ENCODE peak calls at places on chromosomes 7 and 10, in eight cellular contexts. One of them, this sample, is unnamed. For H3K4me1, the result is how much of the 10 kb centered on the place peaks cover.

GRCh38 chr7:143049380-143049779 is 2.8 kb upstream of the OR6V1 start:
- DNase-seq in hepatocyte: no peak
- DNase-seq in uterus: no peak
- DNase-seq in spleen: no peak
- DNase-seq in transverse colon: no peak
- DNase-seq in BE2C: no peak
- DNase-seq in DND-41: no peak
- DNase-seq in ovary: no peak
- DNase-seq in this sample: no peak

GRCh38 chr10:125984346-125984745 is 88.0 kb downstream of the FANK1 start:
- DNase-seq in DND-41: no peak
- DNase-seq in transverse colon: no peak
- DNase-seq in uterus: no peak
- DNase-seq in ovary: no peak
- DNase-seq in BE2C: no peak
- DNase-seq in hepatocyte: no peak
- DNase-seq in spleen: no peak
- DNase-seq in this sample: no peak

GRCh38 chr10:8338177-8338766 is 283.8 kb downstream of the GATA3 start:
- DNase-seq in BE2C: no peak
- DNase-seq in uterus: no peak
- DNase-seq in DND-41: no peak
- DNase-seq in hepatocyte: no peak
- DNase-seq in transverse colon: no peak
- DNase-seq in ovary: no peak
- DNase-seq in spleen: no peak
- DNase-seq in this sample: no peak

GRCh38 chr10:28072573-28072972 is 73.7 kb upstream of the ODAD2 start:
- DNase-seq in uterus: no peak
- DNase-seq in ovary: no peak
- DNase-seq in spleen: no peak
- DNase-seq in BE2C: no peak
- DNase-seq in DND-41: no peak
- DNase-seq in transverse colon: no peak
- DNase-seq in hepatocyte: no peak
- DNase-seq in this sample: no peak

GRCh38 chr10:1411451-1411850 is 325.9 kb downstream of the ADARB2 start:
- DNase-seq in uterus: no peak
- DNase-seq in spleen: peak
- DNase-seq in BE2C: no peak
- DNase-seq in transverse colon: no peak
- DNase-seq in DND-41: peak
- DNase-seq in ovary: no peak
- DNase-seq in hepatocyte: no peak
- DNase-seq in this sample: no peak

GRCh38 chr7:140478361-140479061 is 794 bp downstream of the MKRN1 start:
- DNase-seq in uterus: peak
- DNase-seq in spleen: no peak
- DNase-seq in ovary: peak
- DNase-seq in hepatocyte: peak
- DNase-seq in transverse colon: peak
- DNase-seq in BE2C: no peak
- DNase-seq in DND-41: peak
- DNase-seq in this sample: peak

GRCh38 chr10:115417585-115418265 is 324.6 kb downstream of the ATRNL1 start:
- DNase-seq in uterus: no peak
- DNase-seq in ovary: no peak
- DNase-seq in transverse colon: peak
- DNase-seq in spleen: no peak
- DNase-seq in hepatocyte: peak
- DNase-seq in DND-41: peak
- DNase-seq in BE2C: peak
- DNase-seq in this sample: no peak

GRCh38 chr10:57964371-57964770 is 303.3 kb downstream of the IPMK start:
- DNase-seq in transverse colon: no peak
- DNase-seq in ovary: no peak
- DNase-seq in hepatocyte: no peak
- DNase-seq in BE2C: no peak
- DNase-seq in DND-41: no peak
- DNase-seq in uterus: no peak
- DNase-seq in spleen: no peak
- DNase-seq in this sample: no peak

GRCh38 chr7:7122701-7123281 is 59.6 kb upstream of the C1GALT1 start:
- DNase-seq in hepatocyte: no peak
- DNase-seq in transverse colon: no peak
- DNase-seq in ovary: no peak
- DNase-seq in DND-41: no peak
- DNase-seq in spleen: no peak
- DNase-seq in uterus: no peak
- DNase-seq in BE2C: no peak
- DNase-seq in this sample: no peak

GRCh38 chr7:158655931-158656441 is 48.6 kb downstream of the NCAPG2 start:
- DNase-seq in spleen: no peak
- DNase-seq in DND-41: no peak
- DNase-seq in ovary: no peak
- DNase-seq in BE2C: no peak
- DNase-seq in uterus: no peak
- DNase-seq in hepatocyte: no peak
- DNase-seq in transverse colon: no peak
- DNase-seq in this sample: no peak

GRCh38 chr10:52215745-52216361 is 98.2 kb upstream of the DKK1 start:
- DNase-seq in ovary: no peak
- DNase-seq in transverse colon: peak
- DNase-seq in BE2C: peak
- DNase-seq in uterus: peak
- DNase-seq in hepatocyte: peak
- DNase-seq in spleen: no peak
- DNase-seq in DND-41: peak
- DNase-seq in this sample: peak

GRCh38 chr10:62467509-62467908 is 93.3 kb downstream of the ZNF365 start:
- DNase-seq in uterus: no peak
- DNase-seq in DND-41: no peak
- DNase-seq in ovary: no peak
- DNase-seq in BE2C: no peak
- DNase-seq in transverse colon: no peak
- DNase-seq in spleen: no peak
- DNase-seq in hepatocyte: no peak
- DNase-seq in this sample: no peak

GRCh38 chr10:70974351-70974901 is 86.1 kb upstream of the PCBD1 start:
- DNase-seq in uterus: no peak
- DNase-seq in spleen: peak
- DNase-seq in transverse colon: no peak
- DNase-seq in hepatocyte: peak
- DNase-seq in DND-41: peak
- DNase-seq in ovary: no peak
- DNase-seq in BE2C: peak
- DNase-seq in this sample: no peak

GRCh38 chr7:80151274-80151665 is 16.6 kb downstream of the GNAI1 start:
- DNase-seq in spleen: no peak
- DNase-seq in hepatocyte: no peak
- DNase-seq in DND-41: no peak
- DNase-seq in BE2C: no peak
- DNase-seq in ovary: no peak
- DNase-seq in transverse colon: no peak
- DNase-seq in uterus: no peak
- DNase-seq in this sample: no peak

GRCh38 chr10:110074986-110075664 is 67.3 kb downstream of the ADD3 start:
- DNase-seq in spleen: no peak
- DNase-seq in hepatocyte: no peak
- DNase-seq in BE2C: no peak
- DNase-seq in transverse colon: no peak
- DNase-seq in DND-41: no peak
- DNase-seq in ovary: no peak
- DNase-seq in uterus: no peak
- DNase-seq in this sample: no peak

GRCh38 chr10:112951349-112952281 is 1.6 kb downstream of the TCF7L2 start:
- DNase-seq in ovary: peak
- DNase-seq in hepatocyte: peak
- DNase-seq in spleen: peak
- DNase-seq in uterus: peak
- DNase-seq in BE2C: peak
- DNase-seq in DND-41: peak
- DNase-seq in transverse colon: peak
- DNase-seq in this sample: peak

GRCh38 chr7:34320412-34320811 is 337.6 kb upstream of the NPSR1 start:
- DNase-seq in transverse colon: no peak
- DNase-seq in ovary: no peak
- DNase-seq in spleen: no peak
- DNase-seq in hepatocyte: peak
- DNase-seq in uterus: no peak
- DNase-seq in DND-41: no peak
- DNase-seq in BE2C: no peak
- DNase-seq in this sample: no peak

GRCh38 chr7:5349005-5349380 is 66.2 kb downstream of the SLC29A4 start:
- DNase-seq in transverse colon: no peak
- DNase-seq in uterus: no peak
- DNase-seq in hepatocyte: no peak
- DNase-seq in spleen: no peak
- DNase-seq in BE2C: no peak
- DNase-seq in ovary: no peak
- DNase-seq in DND-41: no peak
- DNase-seq in this sample: no peak

GRCh38 chr10:57014758-57015157 is 653.7 kb upstream of the ZWINT start:
- DNase-seq in ovary: no peak
- DNase-seq in hepatocyte: no peak
- DNase-seq in uterus: no peak
- DNase-seq in spleen: no peak
- DNase-seq in transverse colon: no peak
- DNase-seq in BE2C: no peak
- DNase-seq in DND-41: no peak
- DNase-seq in this sample: no peak

GRCh38 chr10:535051-535450 is 154.4 kb downstream of the DIP2C start:
- DNase-seq in uterus: peak
- DNase-seq in spleen: peak
- DNase-seq in ovary: peak
- DNase-seq in DND-41: no peak
- DNase-seq in hepatocyte: no peak
- DNase-seq in BE2C: no peak
- DNase-seq in transverse colon: no peak
- DNase-seq in this sample: no peak

GRCh38 chr10:114694062-114694461 is 36.0 kb upstream of the ABLIM1 start:
- DNase-seq in ovary: no peak
- DNase-seq in hepatocyte: no peak
- DNase-seq in DND-41: no peak
- DNase-seq in uterus: no peak
- DNase-seq in transverse colon: no peak
- DNase-seq in BE2C: no peak
- DNase-seq in spleen: no peak
- DNase-seq in this sample: no peak

GRCh38 chr10:107701947-107702346 is 537.4 kb upstream of the SORCS1 start:
- DNase-seq in hepatocyte: no peak
- DNase-seq in uterus: no peak
- DNase-seq in transverse colon: no peak
- DNase-seq in BE2C: no peak
- DNase-seq in ovary: no peak
- DNase-seq in spleen: no peak
- DNase-seq in DND-41: no peak
- DNase-seq in this sample: no peak

GRCh38 chr10:34206602-34207268 is 608.4 kb downstream of the PARD3 start:
- DNase-seq in uterus: no peak
- DNase-seq in spleen: no peak
- DNase-seq in ovary: no peak
- DNase-seq in DND-41: no peak
- DNase-seq in hepatocyte: no peak
- DNase-seq in BE2C: no peak
- DNase-seq in transverse colon: peak
- DNase-seq in this sample: no peak

GRCh38 chr10:124074471-124075109 is 18.8 kb downstream of the CHST15 start:
- DNase-seq in transverse colon: peak
- DNase-seq in hepatocyte: no peak
- DNase-seq in BE2C: no peak
- DNase-seq in uterus: no peak
- DNase-seq in ovary: no peak
- DNase-seq in spleen: peak
- DNase-seq in DND-41: peak
- DNase-seq in this sample: no peak
- H3K4me3 ChIP-seq in transverse colon: no peak
- H3K4me3 ChIP-seq in hepatocyte: no peak
- H3K4me3 ChIP-seq in BE2C: no peak
- H3K4me3 ChIP-seq in uterus: no peak
- H3K4me3 ChIP-seq in ovary: no peak
- H3K4me3 ChIP-seq in spleen: peak
- H3K4me3 ChIP-seq in DND-41: no peak
- H3K4me3 ChIP-seq in this sample: no peak

GRCh38 chr10:44847110-44847509 is 64.0 kb upstream of the TMEM72 start:
- DNase-seq in spleen: no peak
- DNase-seq in ovary: no peak
- DNase-seq in transverse colon: no peak
- DNase-seq in hepatocyte: no peak
- DNase-seq in DND-41: no peak
- DNase-seq in uterus: no peak
- DNase-seq in BE2C: no peak
- DNase-seq in this sample: no peak
- TF ChIP-seq CTCF in spleen: no peak
- TF ChIP-seq CTCF in ovary: no peak
- TF ChIP-seq CTCF in transverse colon: no peak
- TF ChIP-seq CTCF in hepatocyte: no peak
- TF ChIP-seq CTCF in DND-41: no peak
- TF ChIP-seq CTCF in uterus: no peak
- TF ChIP-seq CTCF in BE2C: no peak
- TF ChIP-seq CTCF in this sample: no peak

GRCh38 chr7:19107142-19107391 is 10.4 kb downstream of the TWIST1 start:
- DNase-seq in DND-41: no peak
- DNase-seq in hepatocyte: no peak
- DNase-seq in ovary: no peak
- DNase-seq in BE2C: no peak
- DNase-seq in uterus: no peak
- DNase-seq in transverse colon: no peak
- DNase-seq in spleen: no peak
- DNase-seq in this sample: no peak
- H3K4me1 ChIP-seq in DND-41: under half
- H3K4me1 ChIP-seq in hepatocyte: under half
- H3K4me1 ChIP-seq in ovary: under half
- H3K4me1 ChIP-seq in BE2C: under half
- H3K4me1 ChIP-seq in uterus: under half
- H3K4me1 ChIP-seq in transverse colon: under half
- H3K4me1 ChIP-seq in spleen: under half
- H3K4me1 ChIP-seq in this sample: under half

GRCh38 chr10:3194871-3195270 is 22.3 kb upstream of the PITRM1 start:
- DNase-seq in transverse colon: no peak
- DNase-seq in ovary: no peak
- DNase-seq in DND-41: no peak
- DNase-seq in hepatocyte: no peak
- DNase-seq in uterus: no peak
- DNase-seq in BE2C: no peak
- DNase-seq in spleen: no peak
- DNase-seq in this sample: no peak

GRCh38 chr10:3192856-3193635 is 20.5 kb upstream of the PITRM1 start:
- DNase-seq in spleen: no peak
- DNase-seq in hepatocyte: peak
- DNase-seq in uterus: peak
- DNase-seq in BE2C: no peak
- DNase-seq in ovary: no peak
- DNase-seq in DND-41: peak
- DNase-seq in transverse colon: peak
- DNase-seq in this sample: peak

GRCh38 chr10:3193751-3194150 is 21.2 kb upstream of the PITRM1 start:
- DNase-seq in ovary: no peak
- DNase-seq in uterus: no peak
- DNase-seq in hepatocyte: no peak
- DNase-seq in BE2C: no peak
- DNase-seq in DND-41: no peak
- DNase-seq in spleen: no peak
- DNase-seq in transverse colon: no peak
- DNase-seq in this sample: no peak

GRCh38 chr10:3186365-3186764 is 13.8 kb upstream of the PITRM1 start:
- DNase-seq in DND-41: peak
- DNase-seq in transverse colon: no peak
- DNase-seq in BE2C: no peak
- DNase-seq in uterus: no peak
- DNase-seq in ovary: no peak
- DNase-seq in spleen: no peak
- DNase-seq in hepatocyte: no peak
- DNase-seq in this sample: no peak

GRCh38 chr10:3190817-3191216 is 18.2 kb upstream of the PITRM1 start:
- DNase-seq in uterus: no peak
- DNase-seq in spleen: no peak
- DNase-seq in transverse colon: no peak
- DNase-seq in DND-41: no peak
- DNase-seq in hepatocyte: no peak
- DNase-seq in BE2C: no peak
- DNase-seq in ovary: no peak
- DNase-seq in this sample: no peak
- H3K4me3 ChIP-seq in uterus: no peak
- H3K4me3 ChIP-seq in spleen: no peak
- H3K4me3 ChIP-seq in transverse colon: no peak
- H3K4me3 ChIP-seq in DND-41: no peak
- H3K4me3 ChIP-seq in hepatocyte: no peak
- H3K4me3 ChIP-seq in BE2C: no peak
- H3K4me3 ChIP-seq in ovary: no peak
- H3K4me3 ChIP-seq in this sample: no peak